ENCODE peak calls at places on chromosome 12, in six cellular contexts. H is AG09309; Y is EH; V is activated naive CD8-positive, alpha-beta T cell treated with anti-CD3 and anti-CD28 coated beads for 36 hours; K is GDM1; G is HuH-7.5. I is an unnamed sample.

GRCh38 chr12:114123108-114123507 is 157.0 kb upstream of the RBM19 start:
- DNase-seq in Y (no peak), K (no peak), H (no peak), G (no peak), V (no peak), I (no peak)

GRCh38 chr12:31405021-31405420 is 79.1 kb upstream of the SINHCAF start:
- DNase-seq in G (no peak), H (no peak), Y (no peak), V (no peak), K (no peak), I (no peak)

GRCh38 chr12:75439048-75439447 is 41.5 kb upstream of the GLIPR1 start:
- DNase-seq in V (no peak), Y (no peak), H (no peak), G (no peak), K (no peak), I (peak)

GRCh38 chr12:95582230-95583058 is 31.2 kb upstream of the USP44 start:
- DNase-seq in Y (peak), K (no peak), G (no peak), V (no peak), H (no peak), I (peak)

GRCh38 chr12:56628671-56629458 is 1.3 kb downstream of the BAZ2A start:
- DNase-seq in G (peak), Y (peak), H (peak), V (peak), K (no peak), I (peak)

GRCh38 chr12:87960557-87960956 is 68.6 kb downstream of the C12orf50 start:
- DNase-seq in Y (no peak), G (no peak), V (no peak), H (no peak), K (no peak), I (no peak)

GRCh38 chr12:106893451-106893850 is 62.3 kb upstream of the TMEM263 start:
- DNase-seq in Y (peak), H (no peak), K (no peak), G (no peak), V (no peak), I (no peak)

GRCh38 chr12:78185109-78185508 is 354.4 kb downstream of the NAV3 start:
- DNase-seq in K (no peak), Y (peak), G (no peak), H (no peak), V (no peak), I (peak)

GRCh38 chr12:93819048-93819491 is 141.9 kb downstream of the CRADD start:
- DNase-seq in Y (peak), G (no peak), K (no peak), H (no peak), V (no peak), I (peak)

GRCh38 chr12:42560977-42561376 is 28.6 kb downstream of the PRICKLE1 start:
- DNase-seq in Y (no peak), H (no peak), K (no peak), V (no peak), G (no peak), I (no peak)

GRCh38 chr12:102971227-102971626 is 13.8 kb downstream of the ASCL1 start:
- DNase-seq in H (no peak), Y (no peak), K (no peak), G (no peak), V (no peak), I (no peak)

GRCh38 chr12:56998981-56999380 is 7.4 kb downstream of the ZBTB39 start:
- DNase-seq in Y (no peak), K (no peak), G (no peak), V (peak), H (no peak), I (no peak)

GRCh38 chr12:45695035-45695434 is 34.5 kb upstream of the ARID2 start:
- DNase-seq in Y (peak), G (no peak), K (no peak), V (no peak), H (no peak), I (no peak)

GRCh38 chr12:71216725-71217579 is 59.2 kb upstream of the TSPAN8 start:
- DNase-seq in G (no peak), H (peak), Y (peak), K (no peak), V (no peak), I (peak)

GRCh38 chr12:113277511-113277910 is 56.2 kb downstream of the TPCN1 start:
- DNase-seq in Y (no peak), G (no peak), V (no peak), K (no peak), H (no peak), I (no peak)

GRCh38 chr12:67471810-67472209 is 176.7 kb upstream of the DYRK2 start:
- DNase-seq in V (no peak), H (no peak), K (no peak), G (no peak), Y (no peak), I (no peak)

GRCh38 chr12:99455350-99456037 is 192.1 kb upstream of the GARIN6 start:
- DNase-seq in V (no peak), G (no peak), Y (peak), K (no peak), H (peak), I (peak)

GRCh38 chr12:26668847-26669246 is 164.1 kb downstream of the ITPR2 start:
- DNase-seq in G (no peak), V (no peak), K (no peak), H (no peak), Y (no peak), I (peak)

GRCh38 chr12:109027767-109028166 is 6.9 kb upstream of the SVOP start:
- DNase-seq in H (no peak), Y (peak), K (no peak), V (no peak), G (no peak), I (peak)

GRCh38 chr12:52655251-52655650 is 3.2 kb upstream of the KRT2 start:
- DNase-seq in G (no peak), H (no peak), Y (no peak), K (no peak), V (no peak), I (no peak)

GRCh38 chr12:106769078-106769477 is 5.4 kb upstream of the RIC8B start:
- DNase-seq in V (no peak), G (peak), K (no peak), Y (peak), H (no peak), I (peak)

GRCh38 chr12:72271741-72272661 is at the start of gene TRHDE:
- DNase-seq in G (peak), Y (peak), K (no peak), H (no peak), V (no peak), I (peak)

GRCh38 chr12:125092108-125092871 is 27.1 kb downstream of the AACS start:
- DNase-seq in V (no peak), G (no peak), H (no peak), K (no peak), Y (no peak), I (no peak)

GRCh38 chr12:91326043-91327027 is 143.7 kb upstream of the DCN start:
- DNase-seq in Y (peak), H (no peak), V (peak), G (peak), K (no peak), I (peak)